ENCODE peak calls at places on chromosomes 12 and 14, in eight cellular contexts. Z is cardiac muscle cell; E is astrocyte of the spinal cord; G is stimulated activated CD4-positive, alpha-beta T cell treated with anti-CD3 and anti-CD28 coated beads, Interleukin-12 subunit alpha, Interleukin-12 subunit beta, amount 100 ng/mL, for 4 hours; W is AG09309; D is A172; J is glomerular endothelial cell; F is GM13977. I is an unnamed sample.

GRCh38 chr14:56413721-56414120 is 165.9 kb upstream of the TMEM260 start:
- DNase-seq in Z (no peak), E (no peak), G (no peak), W (no peak), D (no peak), J (no peak), F (no peak), I (no peak)

GRCh38 chr14:63689132-63689531 is 38.7 kb downstream of the SGPP1 start:
- DNase-seq in Z (no peak), E (no peak), G (no peak), W (no peak), D (no peak), J (no peak), F (no peak), I (no peak)

GRCh38 chr14:22699801-22700564 is 55.8 kb upstream of the OR6J1 start:
- DNase-seq in Z (peak), E (no peak), G (no peak), W (no peak), D (peak), J (peak), F (no peak), I (no peak)

GRCh38 chr12:16606201-16606849 is 363 bp upstream of the LMO3 start:
- DNase-seq in Z (peak), E (peak), G (no peak), W (no peak), D (no peak), J (no peak), F (no peak), I (peak)

GRCh38 chr12:92438641-92439396 is 264.0 kb upstream of the PLEKHG7 start:
- DNase-seq in Z (no peak), E (no peak), G (no peak), W (no peak), D (no peak), J (no peak), F (no peak), I (peak)

GRCh38 chr12:19189522-19189921 is 60.0 kb downstream of the PLEKHA5 start:
- DNase-seq in Z (no peak), E (no peak), G (no peak), W (no peak), D (no peak), J (no peak), F (no peak), I (no peak)

GRCh38 chr12:77032406-77032805 is 33.0 kb downstream of the E2F7 start:
- DNase-seq in Z (no peak), E (peak), G (no peak), W (peak), D (peak), J (no peak), F (no peak), I (peak)

GRCh38 chr12:75750950-75751349 is 239.5 kb upstream of the KRR1 start:
- DNase-seq in Z (peak), E (peak), G (no peak), W (peak), D (no peak), J (no peak), F (no peak), I (peak)

GRCh38 chr14:104586832-104587620 is 7.5 kb downstream of the C14orf180 start:
- DNase-seq in Z (no peak), E (no peak), G (no peak), W (no peak), D (no peak), J (no peak), F (no peak), I (no peak)

I was measured in fibroblast of mammary gland.